ENCODE peak calls at places on chromosomes 5 and 9, in ten cellular contexts. G is RPMI7951; Y is anterior cingulate cortex; N is ELF-1; I is fibroblast of pulmonary artery; F is immature natural killer cell; Q is neuronal stem cell; L is stimulated activated CD8-positive, alpha-beta memory T cell treated with anti-CD3 and anti-CD28 coated beads, Interleukin-12 subunit alpha, Interleukin-12 subunit beta, amount 100 ng/mL, for 1 hour; T is effector memory CD8-positive, alpha-beta T cell; Z is HT-29. D is an unnamed sample.

GRCh38 chr5:108749130-108749861 is 1.6 kb downstream of the FER start:
- DNase-seq in T (peak), N (peak), Z (peak), G (peak), Q (no peak), Y (no peak), I (no peak), F (peak), L (no peak), D (peak)

GRCh38 chr9:81724242-81724889 is 35.0 kb upstream of the TLE1 start:
- DNase-seq in Y (no peak), F (no peak), I (peak), G (peak), T (no peak), N (no peak), L (no peak), Q (no peak), Z (peak), D (no peak)

GRCh38 chr9:88998506-88998905 is 7.2 kb downstream of the S1PR3 start:
- DNase-seq in T (no peak), F (no peak), G (no peak), N (no peak), Z (no peak), Y (no peak), I (no peak), Q (no peak), L (no peak), D (no peak)

GRCh38 chr9:124688238-124688904 is 82.7 kb downstream of the NR6A1 start:
- DNase-seq in F (no peak), L (no peak), N (no peak), G (no peak), T (no peak), Z (no peak), I (no peak), Q (no peak), Y (no peak), D (no peak)

GRCh38 chr5:139393497-139394122 is 1.3 kb downstream of the PROB1 start:
- DNase-seq in N (no peak), L (no peak), Q (no peak), G (no peak), I (no peak), Y (no peak), T (no peak), Z (no peak), F (no peak), D (no peak)

GRCh38 chr5:32413466-32414263 is 30.9 kb downstream of the ZFR start:
- DNase-seq in Z (no peak), Q (no peak), N (no peak), Y (no peak), G (no peak), L (no peak), I (peak), F (no peak), T (no peak), D (no peak)

GRCh38 chr9:37528652-37529072 is 42.9 kb downstream of the POLR1E start:
- DNase-seq in Z (no peak), Y (no peak), Q (no peak), F (no peak), I (no peak), T (no peak), N (no peak), G (no peak), L (no peak), D (no peak)

GRCh38 chr9:134155812-134156360 is 8.5 kb downstream of the RNU6ATAC start:
- DNase-seq in Y (no peak), T (no peak), Z (no peak), Q (no peak), G (no peak), F (no peak), N (no peak), L (no peak), I (no peak), D (no peak)

GRCh38 chr5:176725521-176725920 is 78.2 kb downstream of the TSPAN17 start:
- DNase-seq in I (no peak), G (no peak), Q (no peak), L (no peak), N (no peak), T (no peak), Z (no peak), F (no peak), Y (no peak), D (no peak)

GRCh38 chr5:169287529-169287928 is 13.4 kb downstream of the SLIT3 start:
- DNase-seq in F (no peak), Q (no peak), T (no peak), Z (no peak), I (no peak), L (no peak), Y (peak), G (no peak), N (no peak), D (no peak)

GRCh38 chr5:83277953-83278352 is 193.6 kb upstream of the VCAN start:
- DNase-seq in Z (no peak), Q (no peak), G (no peak), F (no peak), Y (no peak), I (no peak), N (no peak), L (no peak), T (no peak), D (no peak)